ENCODE peak calls at places on chromosome 9, in seven cellular contexts. R is myocyte, D is NT2/D1, G is brain microvascular endothelial cell, M is amygdala, X is NCI-H1092 treated with DMSO at 0.1 percent for 48 hours, K is ELR. Y is an unnamed sample.

GRCh38 chr9:91856419-91856818 is 93.6 kb downstream of the ROR2 start:
- DNase-seq in R (no peak), G (no peak), D (no peak), X (no peak), K (no peak), M (no peak), Y (no peak)

GRCh38 chr9:36993933-36994764 is 39.9 kb downstream of the PAX5 start:
- DNase-seq in X (no peak), R (no peak), K (no peak), D (no peak), G (no peak), M (no peak), Y (no peak)

GRCh38 chr9:123399803-123400378 is 43.9 kb downstream of the CRB2 start:
- DNase-seq in D (no peak), K (peak; percentile 34), G (no peak), M (no peak), R (no peak), X (no peak), Y (peak; percentile 51)

GRCh38 chr9:118236625-118237024 is 532.4 kb downstream of the TLR4 start:
- DNase-seq in G (no peak), D (no peak), M (no peak), R (no peak), K (no peak), X (no peak), Y (no peak)

GRCh38 chr9:128160603-128160987 is 530 bp downstream of the BBLN start:
- DNase-seq in X (no peak), G (peak; percentile 19), D (no peak), R (no peak), K (peak; percentile 60), M (no peak), Y (peak; percentile 54)

GRCh38 chr9:127562841-127563523 is 49.1 kb upstream of the STXBP1 start:
- DNase-seq in D (no peak), M (no peak), R (peak; percentile 56), X (no peak), K (peak; percentile 93), G (peak; percentile 70), Y (peak; percentile 84)

GRCh38 chr9:104927912-104928740 is at the start of gene ABCA1:
- DNase-seq in K (peak; percentile 86), R (peak; percentile 90), G (peak; percentile 97), X (peak; percentile 52), M (peak; percentile 91), D (peak; percentile 82), Y (peak; percentile 76)

GRCh38 chr9:112061152-112061740 is 113.9 kb downstream of the SUSD1 start:
- DNase-seq in K (peak; percentile 99), R (peak; percentile 95), D (no peak), X (no peak), M (peak; percentile 17), G (peak; percentile 97), Y (peak; percentile 99)

GRCh38 chr9:4849364-4849763 is 56.6 kb downstream of the RCL1 start:
- DNase-seq in X (peak; percentile 4), K (no peak), G (no peak), M (no peak), D (no peak), R (no peak), Y (no peak)

GRCh38 chr9:136840877-136841645 is 1.2 kb upstream of the AJM1 start:
- DNase-seq in G (no peak), K (peak; percentile 43), M (peak; percentile 80), R (peak; percentile 93), X (peak; percentile 82), D (no peak), Y (peak; percentile 83)

GRCh38 chr9:36138901-36139300 is 2.4 kb downstream of the GLIPR2 start:
- DNase-seq in K (no peak), G (no peak), X (no peak), M (no peak), R (no peak), D (no peak), Y (no peak)

GRCh38 chr9:101737165-101737704 is 1.2 kb downstream of the GRIN3A start:
- DNase-seq in D (no peak), X (no peak), M (no peak), G (no peak), K (no peak), R (no peak), Y (no peak)

GRCh38 chr9:120579139-120579749 is 723 bp downstream of the CDK5RAP2 start:
- DNase-seq in R (peak; percentile 23), G (no peak), K (peak; percentile 52), D (no peak), M (no peak), X (no peak), Y (peak; percentile 35)

Y was measured in Daoy.